ENCODE peak calls at places on chromosomes 6 and 20, in nine cellular contexts. One of them, this sample, is unnamed.

GRCh38 chr20:39523405-39523804 is 561.3 kb downstream of the DHX35 start:
- DNase-seq in right lobe of liver: no peak
- DNase-seq in iris pigment epithelial cell: no peak
- DNase-seq in choroid plexus epithelial cell: no peak
- DNase-seq in RWPE1: no peak
- DNase-seq in T follicular helper cell: no peak
- DNase-seq in hypothalamus: no peak
- DNase-seq in ELR: no peak
- DNase-seq in SW480: no peak
- DNase-seq in this sample: no peak

GRCh38 chr20:32497589-32498224 is 87.4 kb downstream of the NOL4L start:
- DNase-seq in right lobe of liver: peak
- DNase-seq in RWPE1: no peak
- DNase-seq in hypothalamus: no peak
- DNase-seq in SW480: no peak
- DNase-seq in T follicular helper cell: no peak
- DNase-seq in iris pigment epithelial cell: no peak
- DNase-seq in ELR: no peak
- DNase-seq in choroid plexus epithelial cell: no peak
- DNase-seq in this sample: no peak

GRCh38 chr6:90369024-90369519 is 72.4 kb upstream of the BACH2 start:
- DNase-seq in right lobe of liver: no peak
- DNase-seq in RWPE1: peak
- DNase-seq in ELR: peak
- DNase-seq in iris pigment epithelial cell: peak
- DNase-seq in T follicular helper cell: no peak
- DNase-seq in choroid plexus epithelial cell: peak
- DNase-seq in SW480: peak
- DNase-seq in hypothalamus: no peak
- DNase-seq in this sample: peak

GRCh38 chr6:95917034-95917433 is 98.7 kb upstream of the FUT9 start:
- DNase-seq in SW480: no peak
- DNase-seq in right lobe of liver: no peak
- DNase-seq in choroid plexus epithelial cell: no peak
- DNase-seq in ELR: no peak
- DNase-seq in RWPE1: no peak
- DNase-seq in iris pigment epithelial cell: no peak
- DNase-seq in hypothalamus: no peak
- DNase-seq in T follicular helper cell: no peak
- DNase-seq in this sample: no peak

GRCh38 chr6:80872194-80872950 is 765.9 kb downstream of the BCKDHB start:
- DNase-seq in T follicular helper cell: no peak
- DNase-seq in SW480: no peak
- DNase-seq in right lobe of liver: peak
- DNase-seq in ELR: no peak
- DNase-seq in RWPE1: no peak
- DNase-seq in hypothalamus: no peak
- DNase-seq in iris pigment epithelial cell: peak
- DNase-seq in choroid plexus epithelial cell: peak
- DNase-seq in this sample: no peak

GRCh38 chr6:11317885-11318771 is 85.7 kb upstream of the NEDD9 start:
- DNase-seq in RWPE1: peak
- DNase-seq in ELR: peak
- DNase-seq in hypothalamus: no peak
- DNase-seq in iris pigment epithelial cell: peak
- DNase-seq in SW480: peak
- DNase-seq in choroid plexus epithelial cell: peak
- DNase-seq in right lobe of liver: no peak
- DNase-seq in T follicular helper cell: peak
- DNase-seq in this sample: peak

GRCh38 chr6:74607934-74608333 is 597.9 kb downstream of the COL12A1 start:
- DNase-seq in hypothalamus: no peak
- DNase-seq in RWPE1: no peak
- DNase-seq in T follicular helper cell: no peak
- DNase-seq in right lobe of liver: no peak
- DNase-seq in ELR: peak
- DNase-seq in SW480: no peak
- DNase-seq in iris pigment epithelial cell: peak
- DNase-seq in choroid plexus epithelial cell: peak
- DNase-seq in this sample: peak

GRCh38 chr6:122754191-122754731 is 25.3 kb upstream of the FABP7 start:
- DNase-seq in RWPE1: no peak
- DNase-seq in SW480: no peak
- DNase-seq in ELR: no peak
- DNase-seq in hypothalamus: no peak
- DNase-seq in choroid plexus epithelial cell: no peak
- DNase-seq in right lobe of liver: no peak
- DNase-seq in iris pigment epithelial cell: no peak
- DNase-seq in T follicular helper cell: no peak
- DNase-seq in this sample: no peak

GRCh38 chr20:39775110-39775509 is 813.0 kb downstream of the DHX35 start:
- DNase-seq in iris pigment epithelial cell: peak
- DNase-seq in hypothalamus: no peak
- DNase-seq in RWPE1: peak
- DNase-seq in right lobe of liver: no peak
- DNase-seq in choroid plexus epithelial cell: peak
- DNase-seq in ELR: peak
- DNase-seq in SW480: peak
- DNase-seq in T follicular helper cell: no peak
- DNase-seq in this sample: no peak

GRCh38 chr6:139765825-139766285 is 391.4 kb upstream of the CITED2 start:
- DNase-seq in RWPE1: peak
- DNase-seq in iris pigment epithelial cell: peak
- DNase-seq in hypothalamus: no peak
- DNase-seq in T follicular helper cell: no peak
- DNase-seq in choroid plexus epithelial cell: peak
- DNase-seq in right lobe of liver: no peak
- DNase-seq in SW480: peak
- DNase-seq in ELR: peak
- DNase-seq in this sample: peak

GRCh38 chr6:39357998-39358686 is 35.6 kb upstream of the KCNK16 start:
- DNase-seq in choroid plexus epithelial cell: peak
- DNase-seq in hypothalamus: no peak
- DNase-seq in ELR: peak
- DNase-seq in RWPE1: no peak
- DNase-seq in right lobe of liver: no peak
- DNase-seq in T follicular helper cell: no peak
- DNase-seq in SW480: no peak
- DNase-seq in iris pigment epithelial cell: peak
- DNase-seq in this sample: peak